ENCODE peak calls at places on chromosomes 5 and 9, in four cellular contexts. One of them, this sample, is unnamed.

GRCh38 chr5:39331993-39332392 is 32.3 kb downstream of the C9 start:
- DNase-seq in brain microvascular endothelial cell: no peak
- DNase-seq in Kasumi-1: no peak
- DNase-seq in anterior cingulate cortex: no peak
- DNase-seq in this sample: no peak

GRCh38 chr9:4984571-4985375 is at the start of gene JAK2:
- DNase-seq in brain microvascular endothelial cell: peak
- DNase-seq in Kasumi-1: peak
- DNase-seq in anterior cingulate cortex: peak
- DNase-seq in this sample: peak

GRCh38 chr5:11407553-11408145 is 496.6 kb downstream of the CTNND2 start:
- DNase-seq in brain microvascular endothelial cell: no peak
- DNase-seq in Kasumi-1: no peak
- DNase-seq in anterior cingulate cortex: no peak
- DNase-seq in this sample: no peak

GRCh38 chr5:168425997-168426863 is 60.0 kb upstream of the RARS1 start:
- DNase-seq in brain microvascular endothelial cell: no peak
- DNase-seq in Kasumi-1: no peak
- DNase-seq in anterior cingulate cortex: no peak
- DNase-seq in this sample: no peak

GRCh38 chr5:80083115-80083890 is 48.2 kb downstream of the THBS4 start:
- DNase-seq in brain microvascular endothelial cell: peak
- DNase-seq in Kasumi-1: peak
- DNase-seq in anterior cingulate cortex: no peak
- DNase-seq in this sample: no peak

GRCh38 chr9:130240410-130241197 is 25.0 kb upstream of the HMCN2 start:
- DNase-seq in brain microvascular endothelial cell: peak
- DNase-seq in Kasumi-1: peak
- DNase-seq in anterior cingulate cortex: peak
- DNase-seq in this sample: no peak

GRCh38 chr5:82586176-82586575 is 308.0 kb upstream of the RPS23 start:
- DNase-seq in brain microvascular endothelial cell: no peak
- DNase-seq in Kasumi-1: no peak
- DNase-seq in anterior cingulate cortex: no peak
- DNase-seq in this sample: no peak

GRCh38 chr5:129412731-129413130 is 47.4 kb upstream of the ADAMTS19 start:
- DNase-seq in brain microvascular endothelial cell: no peak
- DNase-seq in Kasumi-1: no peak
- DNase-seq in anterior cingulate cortex: no peak
- DNase-seq in this sample: no peak

GRCh38 chr9:16119861-16120641 is 567.2 kb downstream of the CCDC171 start:
- DNase-seq in brain microvascular endothelial cell: peak
- DNase-seq in Kasumi-1: no peak
- DNase-seq in anterior cingulate cortex: no peak
- DNase-seq in this sample: no peak

GRCh38 chr9:127535396-127535795 is 76.7 kb upstream of the STXBP1 start:
- DNase-seq in brain microvascular endothelial cell: no peak
- DNase-seq in Kasumi-1: no peak
- DNase-seq in anterior cingulate cortex: no peak
- DNase-seq in this sample: no peak

GRCh38 chr9:121286973-121287721 is 19.2 kb downstream of the GSN start:
- DNase-seq in brain microvascular endothelial cell: peak
- DNase-seq in Kasumi-1: peak
- DNase-seq in anterior cingulate cortex: peak
- DNase-seq in this sample: peak

GRCh38 chr9:111586378-111586777 is 13.1 kb downstream of the PTGR1 start:
- DNase-seq in brain microvascular endothelial cell: no peak
- DNase-seq in Kasumi-1: no peak
- DNase-seq in anterior cingulate cortex: no peak
- DNase-seq in this sample: no peak

GRCh38 chr9:98726735-98727134 is 18.0 kb upstream of the GABBR2 start:
- DNase-seq in brain microvascular endothelial cell: peak
- DNase-seq in Kasumi-1: peak
- DNase-seq in anterior cingulate cortex: no peak
- DNase-seq in this sample: no peak